ENCODE peak calls at places on chromosomes 3 and 15, in five cellular contexts. K is dorsolateral prefrontal cortex, G is heart left ventricle, F is substantia nigra, H is tibial artery. B is an unnamed sample.

GRCh38 chr15:90039996-90040395 is 38.9 kb downstream of the ZNF710 start:
- DNase-seq in F (no peak), H (no peak), K (no peak), G (no peak), B (no peak)

GRCh38 chr15:66670698-66671580 is 31.1 kb upstream of the SMAD6 start:
- DNase-seq in K (no peak), F (no peak), H (no peak), G (no peak), B (no peak)

GRCh38 chr3:158213461-158213860 is 103.6 kb downstream of the RSRC1 start:
- DNase-seq in K (no peak), F (no peak), H (no peak), G (no peak), B (no peak)

GRCh38 chr3:105758451-105758850 is 110.4 kb downstream of the CBLB start:
- DNase-seq in K (no peak), G (no peak), F (no peak), H (no peak), B (no peak)

GRCh38 chr3:63349583-63350177 is 71.6 kb downstream of the SYNPR start:
- DNase-seq in K (peak), G (peak), H (no peak), F (no peak), B (no peak)

GRCh38 chr3:43254125-43254524 is 32.2 kb upstream of the SNRK start:
- DNase-seq in H (no peak), F (no peak), G (no peak), K (no peak), B (no peak)

GRCh38 chr3:127785711-127786265 is 36.5 kb downstream of the MGLL start:
- DNase-seq in G (no peak), F (no peak), H (no peak), K (no peak), B (no peak)

GRCh38 chr3:167030059-167030458 is 350.0 kb downstream of the ZBBX start:
- DNase-seq in F (no peak), K (no peak), H (no peak), G (no peak), B (no peak)

GRCh38 chr15:61994216-61994615 is 66.0 kb downstream of the VPS13C start:
- DNase-seq in F (no peak), G (no peak), K (no peak), H (no peak), B (no peak)

GRCh38 chr15:39267685-39268084 is 313.2 kb upstream of the THBS1 start:
- DNase-seq in G (no peak), F (no peak), K (no peak), H (no peak), B (no peak)

GRCh38 chr3:131658115-131658514 is 155.3 kb upstream of the MRPL3 start:
- DNase-seq in G (no peak), F (no peak), H (no peak), K (no peak), B (no peak)

GRCh38 chr3:128591728-128592426 is 58.7 kb downstream of the RPN1 start:
- DNase-seq in K (no peak), F (no peak), H (no peak), G (no peak), B (no peak)

GRCh38 chr3:127226946-127227842 is 34.3 kb downstream of the PRR23E start:
- DNase-seq in K (no peak), F (no peak), H (no peak), G (no peak), B (peak)

GRCh38 chr3:14439501-14440167 is 37.2 kb downstream of the SLC6A6 start:
- DNase-seq in G (peak), K (no peak), F (no peak), H (peak), B (no peak)

GRCh38 chr3:20055020-20055775 is 15.0 kb downstream of the KAT2B start:
- DNase-seq in K (no peak), H (no peak), G (no peak), F (no peak), B (no peak)

GRCh38 chr15:60272623-60273022 is 125.2 kb downstream of the ANXA2 start:
- DNase-seq in G (no peak), H (no peak), F (no peak), K (no peak), B (no peak)

GRCh38 chr3:9301798-9302197 is 52.4 kb upstream of the SRGAP3 start:
- DNase-seq in G (no peak), F (no peak), H (no peak), K (no peak), B (no peak)

GRCh38 chr15:96409231-96410138 is 79.0 kb downstream of the NR2F2 start:
- DNase-seq in H (no peak), F (no peak), G (no peak), K (no peak), B (no peak)

GRCh38 chr15:90219421-90220141 is 14.2 kb downstream of the CIB1 start:
- DNase-seq in F (no peak), H (no peak), G (no peak), K (no peak), B (peak)

GRCh38 chr3:39146611-39147373 is 6.6 kb downstream of the CSRNP1 start:
- DNase-seq in K (peak), H (peak), G (peak), F (peak), B (no peak)

GRCh38 chr3:99659965-99660364 is 21.6 kb downstream of the COL8A1 start:
- DNase-seq in H (peak), F (no peak), G (no peak), K (no peak), B (no peak)

GRCh38 chr3:196115678-196116083 is 33.8 kb upstream of the TFRC start:
- DNase-seq in K (no peak), F (no peak), H (no peak), G (no peak), B (no peak)

GRCh38 chr15:73325191-73325980 is 43.4 kb downstream of the HCN4 start:
- DNase-seq in H (no peak), G (peak), K (no peak), F (no peak), B (no peak)

GRCh38 chr3:76941376-76941775 is 98.5 kb upstream of the ROBO2 start:
- DNase-seq in F (no peak), H (no peak), G (no peak), K (no peak), B (no peak)

GRCh38 chr3:65855370-65856100 is 183.2 kb downstream of the MAGI1 start:
- DNase-seq in F (no peak), H (peak), K (no peak), G (no peak), B (no peak)

GRCh38 chr3:122269045-122269444 is 56.0 kb upstream of the CSTA start:
- DNase-seq in F (no peak), H (no peak), K (no peak), G (no peak), B (no peak)

GRCh38 chr3:122568755-122569154 is 4.6 kb downstream of the DTX3L start:
- DNase-seq in G (no peak), H (no peak), K (no peak), F (no peak), B (no peak)

GRCh38 chr15:85473455-85473854 is 93.1 kb downstream of the AKAP13 start:
- DNase-seq in G (no peak), H (no peak), K (no peak), F (no peak), B (no peak)

GRCh38 chr15:55108858-55109518 is 87.8 kb downstream of the RSL24D1 start:
- DNase-seq in G (peak), K (peak), F (peak), H (peak), B (peak)

GRCh38 chr3:161395613-161396012 is 24.3 kb upstream of the SPTSSB start:
- DNase-seq in G (no peak), K (no peak), F (no peak), H (no peak), B (no peak)

GRCh38 chr15:68292157-68292781 is 14.7 kb downstream of the FEM1B start:
- DNase-seq in G (no peak), H (no peak), F (no peak), K (no peak), B (no peak)

GRCh38 chr3:36457667-36458066 is 77.4 kb downstream of the STAC start:
- DNase-seq in H (no peak), G (peak), K (no peak), F (no peak), B (no peak)

GRCh38 chr3:141279074-141279945 is 47.7 kb downstream of the PXYLP1 start:
- DNase-seq in G (no peak), K (no peak), F (no peak), H (no peak), B (no peak)

GRCh38 chr3:43691120-43692002 is 623 bp downstream of the ABHD5 start:
- DNase-seq in G (peak), F (peak), K (peak), H (peak), B (peak)

GRCh38 chr3:171038342-171038741 is 11.8 kb upstream of the SLC2A2 start:
- DNase-seq in G (no peak), K (no peak), F (no peak), H (no peak), B (no peak)

GRCh38 chr3:37604336-37604833 is 257.3 kb upstream of the CTDSPL start:
- DNase-seq in G (no peak), H (no peak), F (no peak), K (no peak), B (no peak)

GRCh38 chr15:70608156-70608555 is 155.2 kb downstream of the UACA start:
- DNase-seq in K (no peak), F (no peak), H (no peak), G (no peak), B (no peak)

GRCh38 chr15:70505971-70506887 is 257.1 kb downstream of the UACA start:
- DNase-seq in F (no peak), H (no peak), G (no peak), K (no peak), B (no peak)

DNA sequence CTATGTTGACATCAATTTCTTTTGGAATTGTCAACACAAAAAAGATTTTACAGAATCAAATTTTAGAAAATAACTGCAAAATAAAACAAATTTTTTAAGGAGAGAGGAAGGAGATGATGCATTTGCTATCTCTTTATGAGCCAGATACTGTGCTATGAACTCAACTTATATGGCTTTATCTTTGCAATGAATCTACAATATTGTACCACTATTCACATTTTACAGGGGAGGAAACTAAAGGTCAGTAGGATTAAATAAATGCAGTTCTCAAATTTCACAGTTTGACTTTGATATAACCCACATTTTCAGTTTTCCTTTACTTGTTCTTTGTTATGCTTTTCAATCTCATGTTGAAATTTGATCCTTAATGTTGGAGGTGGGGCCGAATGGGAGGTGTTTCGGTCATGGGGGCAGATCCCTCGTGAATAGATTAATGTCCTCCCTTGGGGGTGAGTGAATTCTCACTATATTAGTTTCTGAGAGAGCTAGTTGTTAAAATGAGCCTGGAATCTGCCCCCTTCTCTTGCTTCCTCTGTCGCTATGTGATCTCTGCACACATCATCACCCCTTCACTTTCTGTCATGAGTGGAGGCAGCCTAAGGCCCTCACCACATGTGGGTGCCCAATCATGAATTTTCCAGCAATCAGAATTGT is 44.6 kb downstream of the CD200 start:
- DNase-seq in G (no peak), H (no peak), F (no peak), K (no peak), B (no peak)
- H3K27ac ChIP-seq in G (peak), H (peak), F (no peak), K (no peak), B (no peak)

GRCh38 chr3:123642957-123643330 is 58.1 kb upstream of the HACD2 start:
- DNase-seq in K (no peak), G (no peak), H (no peak), F (no peak), B (no peak)

GRCh38 chr3:123642182-123642956 is 57.5 kb upstream of the HACD2 start:
- DNase-seq in K (peak), G (peak), H (peak), F (peak), B (no peak)

GRCh38 chr3:123640311-123641083 is 55.6 kb upstream of the HACD2 start:
- DNase-seq in G (no peak), F (no peak), H (no peak), K (no peak), B (no peak)

GRCh38 chr3:123641505-123641904 is 56.7 kb upstream of the HACD2 start:
- DNase-seq in H (no peak), K (no peak), G (no peak), F (no peak), B (no peak)

DNA sequence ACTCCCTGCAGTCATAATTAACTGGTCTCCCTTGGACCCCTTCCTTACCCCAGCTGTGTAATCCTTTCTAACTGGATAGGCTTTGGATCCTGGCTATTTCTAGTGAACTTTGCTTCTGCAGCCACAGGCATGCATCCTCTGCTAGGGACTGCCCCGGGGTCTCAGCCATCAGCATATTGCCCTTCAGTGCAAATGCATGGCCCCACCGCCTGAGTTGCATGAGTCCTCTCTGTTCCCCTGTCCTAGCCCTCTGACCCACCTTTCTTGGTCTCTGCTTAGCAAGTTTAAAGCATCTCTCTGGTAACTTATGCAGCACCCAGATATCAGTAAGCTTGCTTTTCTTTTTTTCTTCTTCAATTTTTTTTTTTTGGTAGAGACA is 56.2 kb upstream of the HACD2 start:
- DNase-seq in K (no peak), F (no peak), G (no peak), H (no peak), B (no peak)
- H3K27ac ChIP-seq in K (no peak), F (no peak), G (no peak), H (peak), B (no peak)

GRCh38 chr15:37783290-37783689 is 151.2 kb upstream of the TMCO5A start:
- DNase-seq in K (no peak), G (no peak), F (no peak), H (no peak), B (no peak)
- H3K27ac ChIP-seq in K (no peak), G (no peak), F (no peak), H (no peak), B (no peak)

GRCh38 chr3:52088445-52089367 is 32.3 kb upstream of the DUSP7 start:
- DNase-seq in G (peak), H (peak), F (no peak), K (no peak), B (no peak)
- H3K27ac ChIP-seq in G (peak), H (peak), F (no peak), K (no peak), B (no peak)

DNA sequence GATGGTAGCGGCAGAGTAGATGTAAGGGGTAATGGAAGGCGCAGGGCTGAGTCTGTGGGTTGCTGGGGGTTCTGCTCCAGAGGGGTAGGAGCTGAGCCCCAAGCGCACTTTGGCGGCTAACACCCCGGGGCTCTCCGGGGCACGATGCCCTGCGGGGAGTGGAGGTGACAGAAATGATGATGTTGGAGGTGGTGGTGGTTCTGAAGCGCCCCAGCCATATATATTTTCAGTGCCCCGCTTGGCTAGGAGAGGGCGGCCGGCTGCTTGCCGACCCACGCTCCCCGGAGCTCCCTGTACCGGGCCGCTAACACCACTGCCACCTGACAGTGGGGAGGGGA is 9.7 kb downstream of the ZIC4 start:
- DNase-seq in K (no peak), G (no peak), F (no peak), H (no peak), B (no peak)
- H3K27ac ChIP-seq in K (peak), G (no peak), F (peak), H (no peak), B (no peak)

GRCh38 chr3:143826296-143826695 is 22.0 kb downstream of the SLC9A9 start:
- DNase-seq in F (peak), K (no peak), G (no peak), H (peak), B (no peak)
- H3K27ac ChIP-seq in F (no peak), K (no peak), G (peak), H (no peak), B (no peak)

DNA sequence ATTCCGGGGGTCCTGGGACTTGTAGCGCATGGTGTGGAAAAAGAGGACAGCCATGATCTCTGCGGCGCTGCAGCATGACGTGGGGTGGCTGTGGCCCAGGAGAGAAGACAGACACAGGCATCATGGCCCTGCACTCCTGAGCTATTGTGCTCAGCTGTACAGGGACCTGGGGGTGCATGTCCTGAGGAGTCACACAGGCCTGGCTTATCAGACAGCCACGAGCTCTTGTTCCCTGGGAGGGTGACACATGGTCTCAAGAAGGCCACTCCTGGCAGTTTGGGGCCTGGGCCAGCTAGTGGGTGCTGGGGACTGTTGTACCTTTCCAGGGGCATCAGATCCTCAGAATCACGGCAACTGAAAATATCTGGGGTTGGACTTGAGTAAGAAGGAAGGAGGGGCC is 13.7 kb downstream of the TKT start:
- DNase-seq in F (no peak), G (peak), K (no peak), H (no peak), B (no peak)
- H3K27ac ChIP-seq in F (no peak), G (peak), K (no peak), H (no peak), B (no peak)

DNA sequence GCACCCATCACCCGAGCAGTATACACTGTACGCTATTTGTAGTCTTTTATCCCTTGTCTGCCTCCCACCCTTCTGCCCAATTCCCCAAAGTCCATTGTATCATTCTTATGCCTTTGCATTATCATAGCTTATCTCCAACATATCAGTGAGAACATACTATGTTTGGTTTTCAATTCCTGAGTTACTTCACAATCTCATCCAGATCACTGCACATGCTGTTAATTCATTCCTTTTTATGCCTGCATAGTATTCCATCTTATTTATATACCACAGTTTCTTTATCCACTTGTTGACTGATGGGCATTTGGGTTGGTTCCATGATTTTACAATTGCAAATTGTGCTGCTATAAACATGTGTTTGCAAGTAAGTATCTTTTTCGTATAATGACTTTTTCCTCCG is 564.7 kb upstream of the NECTIN3 start:
- DNase-seq in G (no peak), H (no peak), K (no peak), F (no peak), B (no peak)
- H3K27ac ChIP-seq in G (no peak), H (no peak), K (no peak), F (no peak), B (no peak)

DNA sequence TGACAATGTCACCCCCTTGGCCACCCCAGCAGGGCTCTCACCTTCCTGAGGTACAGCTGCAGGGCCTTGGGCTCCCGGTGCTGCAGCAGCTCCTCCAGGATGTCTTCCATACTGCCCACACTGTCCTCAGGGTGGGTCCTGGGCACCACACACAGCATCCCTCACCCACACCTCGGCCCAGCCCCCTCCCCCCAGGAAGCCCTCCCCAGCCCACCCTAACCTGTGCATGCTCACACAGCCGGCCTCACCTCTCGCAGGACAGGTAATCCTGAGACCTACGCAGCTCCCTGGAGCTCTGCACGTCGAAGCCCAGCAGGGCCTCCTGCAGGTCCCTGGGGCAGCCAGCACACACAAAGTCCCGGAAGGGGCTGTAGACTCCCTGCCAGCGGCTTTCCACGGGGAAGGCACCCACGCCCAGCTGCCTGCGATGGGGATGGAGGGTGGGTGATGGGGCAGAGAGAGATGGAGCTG is 16.8 kb downstream of the ALS2CL start:
- DNase-seq in F (no peak), K (no peak), H (no peak), G (peak), B (no peak)
- H3K27ac ChIP-seq in F (no peak), K (no peak), H (no peak), G (peak), B (no peak)